ENCODE peak calls at places on chromosome 15, in five cellular contexts. C is cardiac septum, I is lower lobe of right lung, O is BE2C, W is activated B cell treated with CpG ODN at 0.5 μM for 24 hours. E is an unnamed sample.

GRCh38 chr15:44729394-44729913 is 6.9 kb upstream of the TRIM69 start:
- DNase-seq in C (no peak), I (peak), O (peak), W (no peak), E (no peak)

GRCh38 chr15:68277131-68277604 is 377 bp upstream of the FEM1B start:
- DNase-seq in C (no peak), I (peak), O (peak), W (no peak), E (no peak)

GRCh38 chr15:25663515-25663914 is 199.6 kb downstream of the ATP10A start:
- DNase-seq in C (no peak), I (no peak), O (no peak), W (no peak), E (no peak)

GRCh38 chr15:88645171-88646087 is 6.6 kb downstream of the ISG20 start:
- DNase-seq in C (peak), I (no peak), O (no peak), W (no peak), E (peak)

GRCh38 chr15:57234156-57234555 is 142.1 kb upstream of the CGNL1 start:
- DNase-seq in C (no peak), I (no peak), O (no peak), W (no peak), E (no peak)

GRCh38 chr15:45391746-45392711 is 13.7 kb upstream of the GATM start:
- DNase-seq in C (no peak), I (no peak), O (no peak), W (no peak), E (no peak)

GRCh38 chr15:43795197-43795596 is 3.1 kb downstream of the SERF2 start:
- DNase-seq in C (no peak), I (no peak), O (no peak), W (no peak), E (no peak)

GRCh38 chr15:32867313-32867626 is 149.5 kb downstream of the GREM1 start:
- DNase-seq in C (no peak), I (peak), O (no peak), W (no peak), E (no peak)

GRCh38 chr15:78170848-78171773 is 21.9 kb downstream of the IDH3A start:
- DNase-seq in C (no peak), I (no peak), O (no peak), W (no peak), E (peak)

GRCh38 chr15:80760971-80761370 is 18.2 kb upstream of the CEMIP start:
- DNase-seq in C (no peak), I (no peak), O (no peak), W (no peak), E (no peak)

GRCh38 chr15:91908401-91908800 is 54.9 kb downstream of the SLCO3A1 start:
- DNase-seq in C (no peak), I (no peak), O (no peak), W (no peak), E (no peak)

GRCh38 chr15:78875107-78875914 is 2.6 kb downstream of the MORF4L1 start:
- DNase-seq in C (no peak), I (no peak), O (no peak), W (no peak), E (no peak)

GRCh38 chr15:81506071-81506470 is 132.1 kb upstream of the TMC3 start:
- DNase-seq in C (no peak), I (no peak), O (no peak), W (no peak), E (no peak)

GRCh38 chr15:59170295-59170881 is 36.3 kb upstream of the LDHAL6B start:
- DNase-seq in C (no peak), I (peak), O (no peak), W (no peak), E (peak)